ENCODE peak calls at places on chromosomes 16 and 17, in nine cellular contexts. One of them, this sample, is unnamed.
A peak's percentile ranks its signal among the peaks of the same experiment; 100 is the strongest.

GRCh38 chr16:81447383-81448101 is 2.9 kb downstream of the CMIP start:
- DNase-seq in SK-N-SH: no peak
- DNase-seq in psoas muscle: no peak
- DNase-seq in pancreas: peak; percentile 74
- DNase-seq in naive thymus-derived CD4-positive, alpha-beta T cell: no peak
- DNase-seq in sigmoid colon: no peak
- DNase-seq in uterus: no peak
- DNase-seq in cardiac muscle cell: no peak
- DNase-seq in CD8-positive, alpha-beta T cell: no peak
- DNase-seq in this sample: no peak

GRCh38 chr16:12639044-12639443 is 164.6 kb downstream of the CPPED1 start:
- DNase-seq in psoas muscle: no peak
- DNase-seq in cardiac muscle cell: no peak
- DNase-seq in naive thymus-derived CD4-positive, alpha-beta T cell: no peak
- DNase-seq in CD8-positive, alpha-beta T cell: no peak
- DNase-seq in uterus: no peak
- DNase-seq in SK-N-SH: no peak
- DNase-seq in sigmoid colon: no peak
- DNase-seq in pancreas: no peak
- DNase-seq in this sample: no peak

GRCh38 chr16:27374794-27375499 is 27.0 kb upstream of the IL21R start:
- DNase-seq in sigmoid colon: peak; percentile 72
- DNase-seq in SK-N-SH: peak; percentile 76
- DNase-seq in uterus: peak; percentile 69
- DNase-seq in naive thymus-derived CD4-positive, alpha-beta T cell: peak; percentile 50
- DNase-seq in CD8-positive, alpha-beta T cell: peak; percentile 46
- DNase-seq in psoas muscle: peak; percentile 56
- DNase-seq in pancreas: no peak
- DNase-seq in cardiac muscle cell: peak; percentile 83
- DNase-seq in this sample: peak; percentile 77

GRCh38 chr16:89697161-89697615 is 4.3 kb downstream of the SPATA2L start:
- DNase-seq in pancreas: peak; percentile 90
- DNase-seq in uterus: no peak
- DNase-seq in CD8-positive, alpha-beta T cell: no peak
- DNase-seq in psoas muscle: no peak
- DNase-seq in SK-N-SH: peak; percentile 50
- DNase-seq in cardiac muscle cell: no peak
- DNase-seq in sigmoid colon: no peak
- DNase-seq in naive thymus-derived CD4-positive, alpha-beta T cell: no peak
- DNase-seq in this sample: peak; percentile 28

GRCh38 chr16:29820730-29821662 is 734 bp downstream of the MVP start:
- DNase-seq in naive thymus-derived CD4-positive, alpha-beta T cell: no peak
- DNase-seq in pancreas: peak; percentile 81
- DNase-seq in SK-N-SH: no peak
- DNase-seq in uterus: peak; percentile 69
- DNase-seq in psoas muscle: no peak
- DNase-seq in CD8-positive, alpha-beta T cell: peak; percentile 49
- DNase-seq in cardiac muscle cell: no peak
- DNase-seq in sigmoid colon: no peak
- DNase-seq in this sample: no peak

GRCh38 chr16:15653227-15653626 is 3.2 kb downstream of the NDE1 start:
- DNase-seq in uterus: no peak
- DNase-seq in CD8-positive, alpha-beta T cell: no peak
- DNase-seq in pancreas: no peak
- DNase-seq in SK-N-SH: no peak
- DNase-seq in cardiac muscle cell: peak; percentile 72
- DNase-seq in sigmoid colon: peak; percentile 85
- DNase-seq in naive thymus-derived CD4-positive, alpha-beta T cell: no peak
- DNase-seq in psoas muscle: no peak
- DNase-seq in this sample: no peak

GRCh38 chr16:51408357-51408756 is 257.3 kb upstream of the SALL1 start:
- DNase-seq in naive thymus-derived CD4-positive, alpha-beta T cell: no peak
- DNase-seq in SK-N-SH: no peak
- DNase-seq in uterus: no peak
- DNase-seq in psoas muscle: no peak
- DNase-seq in sigmoid colon: no peak
- DNase-seq in CD8-positive, alpha-beta T cell: no peak
- DNase-seq in cardiac muscle cell: no peak
- DNase-seq in pancreas: no peak
- DNase-seq in this sample: no peak

GRCh38 chr16:53704445-53704813 is 473 bp downstream of the FTO start:
- DNase-seq in CD8-positive, alpha-beta T cell: no peak
- DNase-seq in psoas muscle: no peak
- DNase-seq in sigmoid colon: no peak
- DNase-seq in naive thymus-derived CD4-positive, alpha-beta T cell: no peak
- DNase-seq in pancreas: no peak
- DNase-seq in SK-N-SH: no peak
- DNase-seq in cardiac muscle cell: no peak
- DNase-seq in uterus: no peak
- DNase-seq in this sample: no peak

GRCh38 chr17:41352597-41353366 is 2.2 kb upstream of the KRT33A start:
- DNase-seq in naive thymus-derived CD4-positive, alpha-beta T cell: no peak
- DNase-seq in uterus: no peak
- DNase-seq in sigmoid colon: no peak
- DNase-seq in psoas muscle: no peak
- DNase-seq in cardiac muscle cell: no peak
- DNase-seq in CD8-positive, alpha-beta T cell: no peak
- DNase-seq in pancreas: no peak
- DNase-seq in SK-N-SH: no peak
- DNase-seq in this sample: no peak

GRCh38 chr17:77815127-77815905 is 143.2 kb upstream of the TNRC6C start:
- DNase-seq in naive thymus-derived CD4-positive, alpha-beta T cell: no peak
- DNase-seq in SK-N-SH: peak; percentile 63
- DNase-seq in sigmoid colon: peak; percentile 21
- DNase-seq in CD8-positive, alpha-beta T cell: no peak
- DNase-seq in uterus: no peak
- DNase-seq in psoas muscle: no peak
- DNase-seq in pancreas: no peak
- DNase-seq in cardiac muscle cell: no peak
- DNase-seq in this sample: peak; percentile 15

GRCh38 chr17:79803421-79803996 is 6.6 kb upstream of the CBX8 start:
- DNase-seq in cardiac muscle cell: no peak
- DNase-seq in uterus: no peak
- DNase-seq in naive thymus-derived CD4-positive, alpha-beta T cell: no peak
- DNase-seq in psoas muscle: no peak
- DNase-seq in sigmoid colon: no peak
- DNase-seq in pancreas: no peak
- DNase-seq in CD8-positive, alpha-beta T cell: no peak
- DNase-seq in SK-N-SH: no peak
- DNase-seq in this sample: no peak

GRCh38 chr17:79800325-79801155 is 3.7 kb upstream of the CBX8 start:
- DNase-seq in cardiac muscle cell: peak; percentile 63
- DNase-seq in uterus: no peak
- DNase-seq in sigmoid colon: no peak
- DNase-seq in naive thymus-derived CD4-positive, alpha-beta T cell: peak; percentile 35
- DNase-seq in pancreas: no peak
- DNase-seq in CD8-positive, alpha-beta T cell: peak; percentile 40
- DNase-seq in SK-N-SH: peak; percentile 45
- DNase-seq in psoas muscle: no peak
- DNase-seq in this sample: peak; percentile 76

GRCh38 chr17:79802736-79803420 is 6.0 kb upstream of the CBX8 start:
- DNase-seq in naive thymus-derived CD4-positive, alpha-beta T cell: no peak
- DNase-seq in sigmoid colon: no peak
- DNase-seq in SK-N-SH: no peak
- DNase-seq in CD8-positive, alpha-beta T cell: no peak
- DNase-seq in uterus: no peak
- DNase-seq in pancreas: no peak
- DNase-seq in cardiac muscle cell: no peak
- DNase-seq in psoas muscle: no peak
- DNase-seq in this sample: no peak

GRCh38 chr17:79801156-79802038 is 4.5 kb upstream of the CBX8 start:
- DNase-seq in cardiac muscle cell: no peak
- DNase-seq in SK-N-SH: no peak
- DNase-seq in uterus: no peak
- DNase-seq in CD8-positive, alpha-beta T cell: no peak
- DNase-seq in naive thymus-derived CD4-positive, alpha-beta T cell: no peak
- DNase-seq in psoas muscle: peak; percentile 27
- DNase-seq in sigmoid colon: no peak
- DNase-seq in pancreas: peak; percentile 84
- DNase-seq in this sample: peak; percentile 50

DNA sequence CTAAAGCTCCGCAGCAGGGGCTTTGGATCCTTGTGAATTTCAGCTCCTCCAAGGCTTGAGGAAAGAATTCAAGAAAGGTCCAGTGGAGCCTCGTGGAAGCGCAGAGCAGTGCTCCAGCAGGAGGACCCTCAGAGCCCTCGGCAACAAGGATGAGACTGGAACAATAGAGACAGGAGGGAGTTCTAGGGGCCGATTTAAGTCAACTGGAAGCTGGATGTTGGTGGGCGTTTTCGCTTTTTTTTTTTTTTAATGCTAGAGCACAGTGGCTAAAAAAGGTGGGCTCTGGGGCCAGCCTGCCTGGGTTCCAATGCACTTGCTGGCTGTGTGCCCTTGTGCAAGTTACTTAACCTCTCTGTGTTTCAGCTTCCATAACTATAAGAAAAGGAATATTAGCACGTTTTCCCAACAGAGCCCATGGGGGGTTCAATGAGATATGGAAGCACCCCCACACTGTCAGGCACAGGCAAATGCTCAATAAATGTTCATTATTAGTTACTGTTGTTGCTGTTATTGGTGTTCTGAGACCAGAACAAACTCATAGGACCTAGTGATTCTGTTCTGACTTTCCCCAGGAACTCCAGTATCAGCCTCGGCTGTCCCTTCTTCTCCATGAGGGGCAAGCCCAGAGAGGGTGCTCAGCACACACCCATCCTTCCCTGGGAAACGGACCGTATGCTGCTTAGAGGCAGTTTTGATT is 5.3 kb upstream of the CBX8 start:
- DNase-seq in sigmoid colon: no peak
- DNase-seq in cardiac muscle cell: no peak
- DNase-seq in uterus: no peak
- DNase-seq in psoas muscle: no peak
- DNase-seq in pancreas: no peak
- DNase-seq in SK-N-SH: no peak
- DNase-seq in CD8-positive, alpha-beta T cell: no peak
- DNase-seq in naive thymus-derived CD4-positive, alpha-beta T cell: no peak
- DNase-seq in this sample: no peak
- H3K4me1 ChIP-seq in sigmoid colon: peaks cover 31% of the 10 kb centered on the region
- H3K4me1 ChIP-seq in cardiac muscle cell: peaks cover 3% of the 10 kb centered on the region
- H3K4me1 ChIP-seq in uterus: no peaks in the 10 kb centered on the region
- H3K4me1 ChIP-seq in psoas muscle: peaks cover 16% of the 10 kb centered on the region
- H3K4me1 ChIP-seq in pancreas: peaks cover 11% of the 10 kb centered on the region
- H3K4me1 ChIP-seq in SK-N-SH: peaks cover 11% of the 10 kb centered on the region
- H3K4me1 ChIP-seq in CD8-positive, alpha-beta T cell: peaks cover 67% of the 10 kb centered on the region
- H3K4me1 ChIP-seq in naive thymus-derived CD4-positive, alpha-beta T cell: peaks cover 37% of the 10 kb centered on the region
- H3K4me1 ChIP-seq in this sample: peaks cover 21% of the 10 kb centered on the region

DNA sequence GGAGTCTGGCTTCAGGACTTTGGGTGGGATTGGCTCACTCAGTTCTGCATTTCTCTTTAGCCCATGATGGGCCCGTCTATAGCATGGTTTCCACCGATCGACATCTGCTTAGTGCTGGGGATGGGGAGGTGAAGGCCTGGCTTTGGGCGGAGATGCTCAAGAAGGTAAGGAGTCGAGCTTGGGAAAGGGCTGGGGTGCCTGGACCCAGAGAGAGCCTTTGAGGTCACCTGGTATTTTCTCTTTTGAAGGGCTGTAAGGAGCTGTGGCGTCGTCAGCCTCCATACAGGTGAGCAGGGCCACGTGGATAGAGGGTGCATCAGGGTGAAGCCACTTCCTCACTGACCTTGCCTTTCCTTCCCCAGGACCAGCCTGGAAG is 2.2 kb downstream of the THOC6 start:
- DNase-seq in naive thymus-derived CD4-positive, alpha-beta T cell: no peak
- DNase-seq in uterus: no peak
- DNase-seq in CD8-positive, alpha-beta T cell: no peak
- DNase-seq in SK-N-SH: no peak
- DNase-seq in psoas muscle: no peak
- DNase-seq in sigmoid colon: no peak
- DNase-seq in cardiac muscle cell: no peak
- DNase-seq in pancreas: no peak
- DNase-seq in this sample: peak; percentile 11
- H3K4me1 ChIP-seq in naive thymus-derived CD4-positive, alpha-beta T cell: peaks cover 47% of the 10 kb centered on the region
- H3K4me1 ChIP-seq in uterus: no peaks in the 10 kb centered on the region
- H3K4me1 ChIP-seq in CD8-positive, alpha-beta T cell: peaks cover 64% of the 10 kb centered on the region
- H3K4me1 ChIP-seq in SK-N-SH: peaks cover 24% of the 10 kb centered on the region
- H3K4me1 ChIP-seq in psoas muscle: peaks cover 28% of the 10 kb centered on the region
- H3K4me1 ChIP-seq in sigmoid colon: peaks cover 51% of the 10 kb centered on the region
- H3K4me1 ChIP-seq in cardiac muscle cell: peaks cover 22% of the 10 kb centered on the region
- H3K4me1 ChIP-seq in pancreas: peaks cover 24% of the 10 kb centered on the region
- H3K4me1 ChIP-seq in this sample: peaks cover 28% of the 10 kb centered on the region

GRCh38 chr16:9099131-9099625 is 7.7 kb downstream of the HAPSTR1 start:
- DNase-seq in pancreas: no peak
- DNase-seq in sigmoid colon: no peak
- DNase-seq in SK-N-SH: no peak
- DNase-seq in naive thymus-derived CD4-positive, alpha-beta T cell: no peak
- DNase-seq in cardiac muscle cell: no peak
- DNase-seq in uterus: no peak
- DNase-seq in psoas muscle: no peak
- DNase-seq in CD8-positive, alpha-beta T cell: no peak
- DNase-seq in this sample: no peak

GRCh38 chr16:9096416-9096952 is 5.0 kb downstream of the HAPSTR1 start:
- DNase-seq in CD8-positive, alpha-beta T cell: no peak
- DNase-seq in SK-N-SH: no peak
- DNase-seq in sigmoid colon: no peak
- DNase-seq in uterus: no peak
- DNase-seq in naive thymus-derived CD4-positive, alpha-beta T cell: no peak
- DNase-seq in psoas muscle: no peak
- DNase-seq in pancreas: no peak
- DNase-seq in cardiac muscle cell: no peak
- DNase-seq in this sample: no peak

GRCh38 chr16:9097266-9098219 is 6.1 kb downstream of the HAPSTR1 start:
- DNase-seq in CD8-positive, alpha-beta T cell: no peak
- DNase-seq in sigmoid colon: no peak
- DNase-seq in pancreas: no peak
- DNase-seq in psoas muscle: no peak
- DNase-seq in naive thymus-derived CD4-positive, alpha-beta T cell: no peak
- DNase-seq in uterus: no peak
- DNase-seq in SK-N-SH: no peak
- DNase-seq in cardiac muscle cell: no peak
- DNase-seq in this sample: no peak

GRCh38 chr16:9095998-9096397 is 4.6 kb downstream of the HAPSTR1 start:
- DNase-seq in naive thymus-derived CD4-positive, alpha-beta T cell: no peak
- DNase-seq in SK-N-SH: no peak
- DNase-seq in pancreas: no peak
- DNase-seq in cardiac muscle cell: no peak
- DNase-seq in CD8-positive, alpha-beta T cell: no peak
- DNase-seq in psoas muscle: no peak
- DNase-seq in uterus: no peak
- DNase-seq in sigmoid colon: no peak
- DNase-seq in this sample: no peak

GRCh38 chr16:9098377-9099090 is 7.1 kb downstream of the HAPSTR1 start:
- DNase-seq in CD8-positive, alpha-beta T cell: no peak
- DNase-seq in cardiac muscle cell: no peak
- DNase-seq in pancreas: no peak
- DNase-seq in sigmoid colon: no peak
- DNase-seq in naive thymus-derived CD4-positive, alpha-beta T cell: no peak
- DNase-seq in psoas muscle: no peak
- DNase-seq in SK-N-SH: no peak
- DNase-seq in uterus: no peak
- DNase-seq in this sample: no peak
- H3K4me1 ChIP-seq in CD8-positive, alpha-beta T cell: peaks cover 97% of the 10 kb centered on the region
- H3K4me1 ChIP-seq in cardiac muscle cell: peaks cover 43% of the 10 kb centered on the region
- H3K4me1 ChIP-seq in pancreas: peaks cover 77% of the 10 kb centered on the region
- H3K4me1 ChIP-seq in sigmoid colon: peaks cover 90% of the 10 kb centered on the region
- H3K4me1 ChIP-seq in naive thymus-derived CD4-positive, alpha-beta T cell: peaks cover 97% of the 10 kb centered on the region
- H3K4me1 ChIP-seq in psoas muscle: peaks cover 93% of the 10 kb centered on the region
- H3K4me1 ChIP-seq in SK-N-SH: peaks cover 18% of the 10 kb centered on the region
- H3K4me1 ChIP-seq in uterus: peaks cover 15% of the 10 kb centered on the region
- H3K4me1 ChIP-seq in this sample: peaks cover 62% of the 10 kb centered on the region

GRCh38 chr16:5900046-5900445 is 802.5 kb upstream of the EEF2KMT start:
- DNase-seq in naive thymus-derived CD4-positive, alpha-beta T cell: no peak
- DNase-seq in CD8-positive, alpha-beta T cell: no peak
- DNase-seq in psoas muscle: no peak
- DNase-seq in sigmoid colon: no peak
- DNase-seq in cardiac muscle cell: no peak
- DNase-seq in uterus: no peak
- DNase-seq in SK-N-SH: no peak
- DNase-seq in pancreas: no peak
- DNase-seq in this sample: no peak

GRCh38 chr16:5895137-5895536 is 797.5 kb upstream of the EEF2KMT start:
- DNase-seq in SK-N-SH: peak; percentile 33
- DNase-seq in naive thymus-derived CD4-positive, alpha-beta T cell: no peak
- DNase-seq in psoas muscle: no peak
- DNase-seq in CD8-positive, alpha-beta T cell: no peak
- DNase-seq in cardiac muscle cell: no peak
- DNase-seq in pancreas: no peak
- DNase-seq in uterus: no peak
- DNase-seq in sigmoid colon: no peak
- DNase-seq in this sample: no peak
- H3K4me1 ChIP-seq in SK-N-SH: peaks cover 10% of the 10 kb centered on the region
- H3K4me1 ChIP-seq in naive thymus-derived CD4-positive, alpha-beta T cell: no peaks in the 10 kb centered on the region
- H3K4me1 ChIP-seq in psoas muscle: no peaks in the 10 kb centered on the region
- H3K4me1 ChIP-seq in CD8-positive, alpha-beta T cell: no peaks in the 10 kb centered on the region
- H3K4me1 ChIP-seq in cardiac muscle cell: no peaks in the 10 kb centered on the region
- H3K4me1 ChIP-seq in pancreas: no peaks in the 10 kb centered on the region
- H3K4me1 ChIP-seq in uterus: no peaks in the 10 kb centered on the region
- H3K4me1 ChIP-seq in sigmoid colon: no peaks in the 10 kb centered on the region
- H3K4me1 ChIP-seq in this sample: no peaks in the 10 kb centered on the region

This sample was measured in hepatocyte.